ENCODE peak calls at places on chromosomes 13 and 19, in six cellular contexts. One of them, this sample, is unnamed.

GRCh38 chr13:112828082-112828699 is 138.4 kb downstream of the ATP11A start:
- DNase-seq in uterus: no peak
- DNase-seq in heart right ventricle: no peak
- DNase-seq in neuronal stem cell: no peak
- DNase-seq in left ventricle myocardium inferior: no peak
- DNase-seq in CD8-positive, alpha-beta T cell: no peak
- DNase-seq in this sample: no peak

GRCh38 chr19:42524250-42524649 is 4.0 kb downstream of the CEACAM1 start:
- DNase-seq in uterus: no peak
- DNase-seq in heart right ventricle: no peak
- DNase-seq in neuronal stem cell: no peak
- DNase-seq in left ventricle myocardium inferior: no peak
- DNase-seq in CD8-positive, alpha-beta T cell: no peak
- DNase-seq in this sample: no peak

GRCh38 chr13:111337206-111337605 is 16.8 kb downstream of the TEX29 start:
- DNase-seq in uterus: no peak
- DNase-seq in heart right ventricle: peak; percentile 0
- DNase-seq in neuronal stem cell: no peak
- DNase-seq in left ventricle myocardium inferior: no peak
- DNase-seq in CD8-positive, alpha-beta T cell: no peak
- DNase-seq in this sample: no peak

GRCh38 chr19:35643255-35644205 is 2.0 kb downstream of the ETV2 start:
- DNase-seq in uterus: peak; percentile 83
- DNase-seq in heart right ventricle: peak; percentile 78
- DNase-seq in neuronal stem cell: peak; percentile 87
- DNase-seq in left ventricle myocardium inferior: peak; percentile 81
- DNase-seq in CD8-positive, alpha-beta T cell: peak; percentile 89
- DNase-seq in this sample: peak; percentile 89

GRCh38 chr13:110359840-110360301 is 52.8 kb downstream of the COL4A2 start:
- DNase-seq in uterus: no peak
- DNase-seq in heart right ventricle: no peak
- DNase-seq in neuronal stem cell: no peak
- DNase-seq in left ventricle myocardium inferior: no peak
- DNase-seq in CD8-positive, alpha-beta T cell: no peak
- DNase-seq in this sample: no peak

GRCh38 chr13:87998081-87998480 is 326.9 kb downstream of the SLITRK5 start:
- DNase-seq in uterus: no peak
- DNase-seq in heart right ventricle: no peak
- DNase-seq in neuronal stem cell: no peak
- DNase-seq in left ventricle myocardium inferior: no peak
- DNase-seq in CD8-positive, alpha-beta T cell: no peak
- DNase-seq in this sample: no peak

GRCh38 chr19:13717194-13717643 is 47.1 kb upstream of the MRI1 start:
- DNase-seq in uterus: no peak
- DNase-seq in heart right ventricle: no peak
- DNase-seq in neuronal stem cell: no peak
- DNase-seq in left ventricle myocardium inferior: no peak
- DNase-seq in CD8-positive, alpha-beta T cell: no peak
- DNase-seq in this sample: no peak

GRCh38 chr13:73984949-73985691 is 149.1 kb downstream of the KLF12 start:
- DNase-seq in uterus: no peak
- DNase-seq in heart right ventricle: peak; percentile 29
- DNase-seq in neuronal stem cell: no peak
- DNase-seq in left ventricle myocardium inferior: peak; percentile 17
- DNase-seq in CD8-positive, alpha-beta T cell: peak; percentile 85
- DNase-seq in this sample: no peak

GRCh38 chr19:17860331-17860992 is 752 bp downstream of the RPL18A start:
- DNase-seq in uterus: no peak
- DNase-seq in heart right ventricle: no peak
- DNase-seq in neuronal stem cell: no peak
- DNase-seq in left ventricle myocardium inferior: no peak
- DNase-seq in CD8-positive, alpha-beta T cell: no peak
- DNase-seq in this sample: no peak

GRCh38 chr19:45508681-45508930 is 1.3 kb downstream of the VASP start:
- DNase-seq in uterus: no peak
- DNase-seq in heart right ventricle: peak; percentile 66
- DNase-seq in neuronal stem cell: no peak
- DNase-seq in left ventricle myocardium inferior: no peak
- DNase-seq in CD8-positive, alpha-beta T cell: no peak
- DNase-seq in this sample: no peak

GRCh38 chr19:45509692-45510015 is 2.4 kb downstream of the VASP start:
- DNase-seq in uterus: no peak
- DNase-seq in heart right ventricle: no peak
- DNase-seq in neuronal stem cell: no peak
- DNase-seq in left ventricle myocardium inferior: no peak
- DNase-seq in CD8-positive, alpha-beta T cell: no peak
- DNase-seq in this sample: no peak

GRCh38 chr19:45508931-45509691 is 1.8 kb downstream of the VASP start:
- DNase-seq in uterus: peak; percentile 82
- DNase-seq in heart right ventricle: peak; percentile 87
- DNase-seq in neuronal stem cell: peak; percentile 37
- DNase-seq in left ventricle myocardium inferior: peak; percentile 83
- DNase-seq in CD8-positive, alpha-beta T cell: no peak
- DNase-seq in this sample: peak; percentile 94

GRCh38 chr19:45512881-45513483 is 5.7 kb downstream of the VASP start:
- DNase-seq in uterus: no peak
- DNase-seq in heart right ventricle: no peak
- DNase-seq in neuronal stem cell: no peak
- DNase-seq in left ventricle myocardium inferior: no peak
- DNase-seq in CD8-positive, alpha-beta T cell: no peak
- DNase-seq in this sample: no peak

GRCh38 chr19:45511074-45511473 is 3.8 kb downstream of the VASP start:
- DNase-seq in uterus: no peak
- DNase-seq in heart right ventricle: no peak
- DNase-seq in neuronal stem cell: no peak
- DNase-seq in left ventricle myocardium inferior: no peak
- DNase-seq in CD8-positive, alpha-beta T cell: no peak
- DNase-seq in this sample: no peak
- H3K4me1 ChIP-seq in uterus: peaks cover 8% of the 10 kb centered on the region
- H3K4me1 ChIP-seq in heart right ventricle: peaks cover 64% of the 10 kb centered on the region
- H3K4me1 ChIP-seq in neuronal stem cell: peaks cover 18% of the 10 kb centered on the region
- H3K4me1 ChIP-seq in left ventricle myocardium inferior: peaks cover 99% of the 10 kb centered on the region
- H3K4me1 ChIP-seq in CD8-positive, alpha-beta T cell: peaks cover 60% of the 10 kb centered on the region
- H3K4me1 ChIP-seq in this sample: no peaks in the 10 kb centered on the region

GRCh38 chr19:56633021-56633420 is 9.9 kb upstream of the SMIM17 start:
- DNase-seq in uterus: no peak
- DNase-seq in heart right ventricle: no peak
- DNase-seq in neuronal stem cell: no peak
- DNase-seq in left ventricle myocardium inferior: no peak
- DNase-seq in CD8-positive, alpha-beta T cell: no peak
- DNase-seq in this sample: no peak
- H3K9me3 ChIP-seq in uterus: no peaks in the 10 kb centered on the region
- H3K9me3 ChIP-seq in heart right ventricle: peaks cover 97% of the 10 kb centered on the region
- H3K9me3 ChIP-seq in neuronal stem cell: peaks cover 32% of the 10 kb centered on the region
- H3K9me3 ChIP-seq in left ventricle myocardium inferior: peaks cover 84% of the 10 kb centered on the region
- H3K9me3 ChIP-seq in CD8-positive, alpha-beta T cell: peaks cover 41% of the 10 kb centered on the region
- H3K9me3 ChIP-seq in this sample: peaks cover 19% of the 10 kb centered on the region

GRCh38 chr19:6062274-6062673 is 48.0 kb downstream of the RFX2 start:
- DNase-seq in uterus: peak; percentile 41
- DNase-seq in heart right ventricle: peak; percentile 75
- DNase-seq in neuronal stem cell: no peak
- DNase-seq in left ventricle myocardium inferior: no peak
- DNase-seq in CD8-positive, alpha-beta T cell: peak; percentile 57
- DNase-seq in this sample: peak; percentile 78
- H3K4me3 ChIP-seq in uterus: no peak overlapping the region
- H3K4me3 ChIP-seq in heart right ventricle: peak overlapping the region; percentile 26
- H3K4me3 ChIP-seq in neuronal stem cell: no peak overlapping the region
- H3K4me3 ChIP-seq in left ventricle myocardium inferior: peak overlapping the region; percentile 7
- H3K4me3 ChIP-seq in CD8-positive, alpha-beta T cell: no peak overlapping the region
- H3K4me3 ChIP-seq in this sample: no peak overlapping the region

DNA sequence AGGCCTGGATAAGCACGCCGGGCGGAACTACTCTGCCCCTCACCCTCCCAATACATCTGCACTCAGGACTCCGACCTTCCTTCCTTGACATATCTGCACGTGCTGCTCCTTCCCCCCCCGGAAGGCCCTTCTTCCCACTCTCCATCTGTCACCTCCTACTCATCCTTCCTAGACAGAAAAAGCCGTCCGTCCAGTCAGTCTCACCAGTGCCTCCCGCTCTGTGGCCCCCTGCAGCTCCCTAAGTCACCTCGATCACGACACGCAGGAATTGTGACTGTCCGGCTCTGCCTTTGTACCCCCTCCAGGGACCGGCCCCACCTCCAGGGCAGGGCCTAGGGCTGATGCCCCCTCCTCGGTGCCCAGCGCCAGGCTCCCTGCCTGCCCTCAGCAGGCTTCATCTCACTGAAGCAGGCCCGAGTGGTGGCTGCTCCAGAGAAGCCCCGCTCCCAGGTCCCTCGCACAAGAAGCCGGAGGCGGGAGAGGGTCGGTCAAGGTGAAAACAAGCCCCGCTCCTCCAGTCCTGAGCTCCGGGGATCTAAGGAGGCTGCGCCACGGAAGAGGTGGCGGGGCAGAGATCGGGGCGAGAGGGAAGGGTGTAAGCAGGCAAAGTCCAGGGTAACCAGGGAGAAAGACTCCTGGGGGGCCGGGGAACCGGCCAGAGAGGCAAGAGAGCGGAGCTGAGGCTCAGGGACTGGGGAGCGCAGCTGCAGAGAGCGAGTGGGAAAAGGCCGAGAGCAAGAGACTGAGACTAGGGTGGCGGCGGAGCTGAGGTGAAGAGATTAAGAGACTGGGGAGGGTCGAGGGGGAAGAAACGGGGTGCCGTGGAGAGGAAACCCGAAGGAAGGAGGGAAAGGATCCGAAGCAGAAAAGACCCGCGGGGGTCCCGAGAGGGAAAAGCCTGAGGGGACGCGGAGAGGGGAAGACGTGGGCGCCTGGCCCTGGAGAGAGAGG is 1.1 kb downstream of the PPP6R1 start:
- DNase-seq in uterus: peak; percentile 25
- DNase-seq in heart right ventricle: no peak
- DNase-seq in neuronal stem cell: no peak
- DNase-seq in left ventricle myocardium inferior: no peak
- DNase-seq in CD8-positive, alpha-beta T cell: no peak
- DNase-seq in this sample: no peak
- H3K4me1 ChIP-seq in uterus: peaks cover 10% of the 10 kb centered on the region
- H3K4me1 ChIP-seq in heart right ventricle: peaks cover 52% of the 10 kb centered on the region
- H3K4me1 ChIP-seq in neuronal stem cell: peaks cover 17% of the 10 kb centered on the region
- H3K4me1 ChIP-seq in left ventricle myocardium inferior: peaks cover 67% of the 10 kb centered on the region
- H3K4me1 ChIP-seq in CD8-positive, alpha-beta T cell: peaks cover 47% of the 10 kb centered on the region
- H3K4me1 ChIP-seq in this sample: no peaks in the 10 kb centered on the region

DNA sequence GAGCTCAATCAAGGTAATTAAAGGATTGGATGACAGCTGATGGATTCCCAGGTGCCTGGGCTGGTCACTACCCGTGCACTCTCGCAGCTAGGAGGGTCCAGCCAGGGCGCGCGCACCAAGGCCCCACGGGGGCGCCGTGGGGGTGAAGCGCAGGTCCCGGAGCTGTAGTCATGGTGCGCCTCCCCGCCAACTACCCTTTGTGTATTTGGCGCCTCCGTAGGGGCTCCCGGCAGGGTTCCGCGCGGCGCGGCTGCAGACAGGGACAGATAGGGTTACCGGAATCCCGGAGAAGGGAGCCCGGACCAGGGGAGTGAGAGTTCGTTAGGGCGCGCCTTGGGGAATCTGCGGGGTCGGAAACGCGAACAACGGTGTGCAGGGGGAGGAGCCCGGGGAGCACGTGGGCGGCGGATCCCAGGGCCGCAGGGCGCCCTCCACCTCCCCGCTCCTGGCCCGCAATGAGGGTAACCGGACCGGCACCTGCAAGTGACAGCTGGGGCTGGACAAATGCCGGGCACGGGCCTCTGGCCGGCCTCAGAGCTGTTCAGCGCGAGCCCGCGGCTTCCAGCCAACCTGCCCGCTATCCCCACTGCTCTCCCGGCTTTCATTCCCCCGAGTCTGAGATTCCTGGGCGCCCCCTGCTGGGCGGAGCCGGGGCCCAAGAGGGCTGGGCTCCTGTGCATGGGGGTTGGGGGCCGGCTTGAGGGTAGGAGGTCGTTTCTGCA is 3.4 kb upstream of the PRAM1 start:
- DNase-seq in uterus: peak; percentile 76
- DNase-seq in heart right ventricle: peak; percentile 78
- DNase-seq in neuronal stem cell: peak; percentile 83
- DNase-seq in left ventricle myocardium inferior: peak; percentile 85
- DNase-seq in CD8-positive, alpha-beta T cell: peak; percentile 85
- DNase-seq in this sample: peak; percentile 93
- H3K9me3 ChIP-seq in uterus: no peaks in the 10 kb centered on the region
- H3K9me3 ChIP-seq in heart right ventricle: no peaks in the 10 kb centered on the region
- H3K9me3 ChIP-seq in neuronal stem cell: no peaks in the 10 kb centered on the region
- H3K9me3 ChIP-seq in left ventricle myocardium inferior: no peaks in the 10 kb centered on the region
- H3K9me3 ChIP-seq in CD8-positive, alpha-beta T cell: no peaks in the 10 kb centered on the region
- H3K9me3 ChIP-seq in this sample: no peaks in the 10 kb centered on the region

GRCh38 chr19:47240996-47241918 is 10.3 kb upstream of the BBC3 start:
- DNase-seq in uterus: peak; percentile 72
- DNase-seq in heart right ventricle: peak; percentile 81
- DNase-seq in neuronal stem cell: no peak
- DNase-seq in left ventricle myocardium inferior: peak; percentile 59
- DNase-seq in CD8-positive, alpha-beta T cell: peak; percentile 86
- DNase-seq in this sample: peak; percentile 82

GRCh38 chr19:47239152-47239551 is 8.2 kb upstream of the BBC3 start:
- DNase-seq in uterus: no peak
- DNase-seq in heart right ventricle: no peak
- DNase-seq in neuronal stem cell: no peak
- DNase-seq in left ventricle myocardium inferior: no peak
- DNase-seq in CD8-positive, alpha-beta T cell: no peak
- DNase-seq in this sample: no peak

GRCh38 chr19:47240561-47240960 is 9.6 kb upstream of the BBC3 start:
- DNase-seq in uterus: no peak
- DNase-seq in heart right ventricle: no peak
- DNase-seq in neuronal stem cell: no peak
- DNase-seq in left ventricle myocardium inferior: no peak
- DNase-seq in CD8-positive, alpha-beta T cell: no peak
- DNase-seq in this sample: no peak

GRCh38 chr19:47241919-47242644 is 11.1 kb upstream of the BBC3 start:
- DNase-seq in uterus: no peak
- DNase-seq in heart right ventricle: no peak
- DNase-seq in neuronal stem cell: no peak
- DNase-seq in left ventricle myocardium inferior: no peak
- DNase-seq in CD8-positive, alpha-beta T cell: no peak
- DNase-seq in this sample: no peak

DNA sequence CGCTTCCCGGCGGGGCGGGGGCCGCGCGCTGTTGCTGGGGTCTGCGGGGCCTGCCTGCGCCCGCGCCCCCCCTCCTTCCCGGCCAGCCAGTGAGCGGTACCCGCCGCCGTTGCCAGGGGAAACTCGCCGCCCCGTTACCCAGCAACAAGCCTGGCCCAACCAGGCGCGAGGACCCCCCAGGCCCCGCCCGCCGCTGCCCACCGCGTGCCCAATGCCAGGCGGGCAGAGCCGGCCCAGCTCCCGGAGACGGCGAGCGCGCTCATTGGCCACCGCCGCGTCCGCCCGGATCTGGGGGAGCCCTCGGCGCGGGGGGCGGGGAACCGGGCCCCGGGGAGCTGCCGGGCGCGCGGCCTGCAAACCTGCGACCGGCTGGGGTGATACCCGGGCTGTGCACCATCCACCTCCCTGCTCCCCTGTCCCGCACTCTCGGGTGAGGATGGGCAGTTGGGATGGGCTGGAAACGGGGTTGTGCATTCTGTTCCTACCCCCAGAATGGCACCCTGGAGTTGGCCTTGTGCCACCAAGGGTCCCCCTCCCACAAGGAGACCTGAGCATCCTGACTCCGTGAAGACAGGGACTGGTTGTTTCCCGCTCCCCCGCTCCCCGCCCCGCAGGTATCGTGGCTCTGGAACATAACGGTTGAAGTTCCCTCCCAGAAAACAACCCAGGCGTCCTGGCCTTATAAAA is 8.8 kb upstream of the BBC3 start:
- DNase-seq in uterus: peak; percentile 57
- DNase-seq in heart right ventricle: no peak
- DNase-seq in neuronal stem cell: no peak
- DNase-seq in left ventricle myocardium inferior: peak; percentile 40
- DNase-seq in CD8-positive, alpha-beta T cell: peak; percentile 77
- DNase-seq in this sample: peak; percentile 93
- H3K4me3 ChIP-seq in uterus: peak overlapping the region; percentile 23
- H3K4me3 ChIP-seq in heart right ventricle: peak overlapping the region; percentile 50
- H3K4me3 ChIP-seq in neuronal stem cell: peak overlapping the region; percentile 49
- H3K4me3 ChIP-seq in left ventricle myocardium inferior: peak overlapping the region; percentile 64
- H3K4me3 ChIP-seq in CD8-positive, alpha-beta T cell: peak overlapping the region; percentile 31
- H3K4me3 ChIP-seq in this sample: no peak overlapping the region

GRCh38 chr19:6268382-6268771 is 11.4 kb downstream of the MLLT1 start:
- DNase-seq in uterus: no peak
- DNase-seq in heart right ventricle: no peak
- DNase-seq in neuronal stem cell: no peak
- DNase-seq in left ventricle myocardium inferior: no peak
- DNase-seq in CD8-positive, alpha-beta T cell: no peak
- DNase-seq in this sample: no peak
- H3K4me1 ChIP-seq in uterus: peaks cover 34% of the 10 kb centered on the region
- H3K4me1 ChIP-seq in heart right ventricle: peaks cover 32% of the 10 kb centered on the region
- H3K4me1 ChIP-seq in neuronal stem cell: peaks cover 15% of the 10 kb centered on the region
- H3K4me1 ChIP-seq in left ventricle myocardium inferior: peaks cover 60% of the 10 kb centered on the region
- H3K4me1 ChIP-seq in CD8-positive, alpha-beta T cell: peaks cover 6% of the 10 kb centered on the region
- H3K4me1 ChIP-seq in this sample: no peaks in the 10 kb centered on the region

This sample was measured in aorta.